ENCODE peak calls at places on chromosomes 2 and 18, in four cellular contexts. One of them, this sample, is unnamed.

GRCh38 chr2:181411105-181411849 is 45.9 kb upstream of the ITGA4 start:
- DNase-seq in K562: no peak
- DNase-seq in HepG2: no peak
- DNase-seq in HCT116: no peak
- DNase-seq in this sample: peak

GRCh38 chr2:144402282-144402681 is 117.6 kb downstream of the ZEB2 start:
- DNase-seq in HepG2: no peak
- DNase-seq in HCT116: no peak
- DNase-seq in K562: no peak
- DNase-seq in this sample: no peak

GRCh38 chr2:173165443-173166234 is 90.0 kb downstream of the MAP3K20 start:
- DNase-seq in HepG2: no peak
- DNase-seq in HCT116: no peak
- DNase-seq in K562: no peak
- DNase-seq in this sample: no peak

GRCh38 chr2:237126519-237126918 is 40.8 kb downstream of the COPS8 start:
- DNase-seq in K562: no peak
- DNase-seq in HepG2: no peak
- DNase-seq in HCT116: no peak
- DNase-seq in this sample: no peak

GRCh38 chr2:225602205-225602604 is 202.7 kb downstream of the NYAP2 start:
- DNase-seq in HepG2: no peak
- DNase-seq in HCT116: no peak
- DNase-seq in K562: peak
- DNase-seq in this sample: no peak

GRCh38 chr2:46010925-46011490 is 286.2 kb upstream of the EPAS1 start:
- DNase-seq in K562: peak
- DNase-seq in HCT116: peak
- DNase-seq in HepG2: peak
- DNase-seq in this sample: no peak

GRCh38 chr2:160491922-160492371 is 1.7 kb downstream of the RBMS1 start:
- DNase-seq in HepG2: peak
- DNase-seq in HCT116: no peak
- DNase-seq in K562: no peak
- DNase-seq in this sample: no peak

GRCh38 chr2:21772624-21773023 is 648.9 kb downstream of the TDRD15 start:
- DNase-seq in K562: no peak
- DNase-seq in HepG2: no peak
- DNase-seq in HCT116: no peak
- DNase-seq in this sample: no peak

GRCh38 chr2:85785027-85785822 is 31.4 kb downstream of the ATOH8 start:
- DNase-seq in HepG2: no peak
- DNase-seq in HCT116: no peak
- DNase-seq in K562: no peak
- DNase-seq in this sample: no peak

GRCh38 chr2:165911231-165911630 is 42.3 kb downstream of the TTC21B start:
- DNase-seq in HepG2: no peak
- DNase-seq in K562: no peak
- DNase-seq in HCT116: no peak
- DNase-seq in this sample: no peak

GRCh38 chr2:201950606-201951005 is 83.0 kb upstream of the FZD7 start:
- DNase-seq in HepG2: no peak
- DNase-seq in K562: no peak
- DNase-seq in HCT116: no peak
- DNase-seq in this sample: no peak

GRCh38 chr2:10202136-10202535 is 79.6 kb downstream of the RRM2 start:
- DNase-seq in HCT116: no peak
- DNase-seq in K562: no peak
- DNase-seq in HepG2: no peak
- DNase-seq in this sample: no peak

GRCh38 chr2:42878581-42878980 is 86.2 kb upstream of the HAAO start:
- DNase-seq in K562: no peak
- DNase-seq in HepG2: no peak
- DNase-seq in HCT116: no peak
- DNase-seq in this sample: no peak
- TF ChIP-seq FOSL1 in K562: no peak
- TF ChIP-seq FOSL1 in HepG2: no peak
- TF ChIP-seq FOSL1 in HCT116: no peak
- TF ChIP-seq FOSL1 in this sample: no peak

GRCh38 chr2:44944952-44945612 is 3.6 kb downstream of the SIX3 start:
- DNase-seq in HepG2: no peak
- DNase-seq in HCT116: no peak
- DNase-seq in K562: no peak
- DNase-seq in this sample: no peak

GRCh38 chr2:44945676-44946427 is 4.3 kb downstream of the SIX3 start:
- DNase-seq in K562: no peak
- DNase-seq in HepG2: no peak
- DNase-seq in HCT116: no peak
- DNase-seq in this sample: no peak

GRCh38 chr2:44943031-44943692 is 1.7 kb downstream of the SIX3 start:
- DNase-seq in HCT116: no peak
- DNase-seq in HepG2: no peak
- DNase-seq in K562: no peak
- DNase-seq in this sample: no peak

GRCh38 chr2:44943693-44944101 is 2.2 kb downstream of the SIX3 start:
- DNase-seq in HepG2: no peak
- DNase-seq in K562: no peak
- DNase-seq in HCT116: no peak
- DNase-seq in this sample: no peak

DNA sequence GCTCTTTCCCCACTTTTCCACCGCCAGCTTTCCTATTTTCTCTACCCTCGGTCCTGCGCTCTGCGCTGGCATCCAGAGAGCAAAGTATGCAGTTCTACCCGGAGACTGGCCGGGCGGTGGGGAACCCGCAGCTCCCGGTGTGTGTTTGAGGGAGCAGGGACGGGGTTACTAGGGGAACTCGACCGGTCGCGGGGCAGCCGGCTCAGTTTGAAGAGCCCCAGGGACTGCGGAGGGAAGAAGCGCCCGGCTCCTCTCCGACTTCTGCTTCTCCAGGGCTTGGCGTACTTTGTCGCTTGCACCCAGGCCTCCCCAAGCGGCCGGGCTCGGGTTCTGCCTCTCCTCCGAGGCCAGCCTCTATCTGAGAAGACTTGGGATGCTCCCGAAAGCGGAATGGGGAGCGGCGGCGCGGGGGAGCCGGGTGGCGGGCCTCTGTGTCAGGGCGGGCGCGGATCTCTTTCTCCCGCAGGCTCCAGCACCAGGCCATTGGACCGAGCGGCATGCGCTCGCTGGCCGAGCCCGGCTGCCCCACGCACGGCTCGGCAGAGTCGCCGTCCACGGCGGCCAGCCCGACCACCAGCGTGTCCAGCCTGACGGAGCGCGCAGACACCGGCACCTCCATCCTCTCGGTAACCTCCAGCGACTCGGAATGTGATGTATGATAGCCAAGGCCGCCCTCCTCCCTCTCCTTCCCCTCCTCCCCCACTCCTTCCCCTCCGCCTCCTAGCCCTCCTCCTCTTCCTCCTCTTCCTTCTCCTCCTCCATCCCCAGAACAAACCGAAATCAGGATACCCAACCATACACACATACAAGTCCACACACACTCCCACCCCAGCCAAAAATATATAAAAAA is 2.8 kb downstream of the SIX3 start:
- DNase-seq in HCT116: no peak
- DNase-seq in HepG2: no peak
- DNase-seq in K562: no peak
- DNase-seq in this sample: no peak
- TF ChIP-seq EZH2 in HCT116: no peak
- TF ChIP-seq EZH2 in HepG2: peak
- TF ChIP-seq EZH2 in K562: no peak
- TF ChIP-seq EZH2 in this sample: peak

GRCh38 chr2:217903859-217904613 is 98.8 kb downstream of the TNS1 start:
- DNase-seq in K562: no peak
- DNase-seq in HCT116: no peak
- DNase-seq in HepG2: peak
- DNase-seq in this sample: no peak

GRCh38 chr2:217901826-217902225 is 101.0 kb downstream of the TNS1 start:
- DNase-seq in HCT116: no peak
- DNase-seq in K562: no peak
- DNase-seq in HepG2: peak
- DNase-seq in this sample: no peak

GRCh38 chr2:217901400-217901799 is 101.4 kb downstream of the TNS1 start:
- DNase-seq in HepG2: no peak
- DNase-seq in HCT116: no peak
- DNase-seq in K562: no peak
- DNase-seq in this sample: no peak

GRCh38 chr2:217903142-217903858 is 99.5 kb downstream of the TNS1 start:
- DNase-seq in K562: no peak
- DNase-seq in HepG2: no peak
- DNase-seq in HCT116: no peak
- DNase-seq in this sample: no peak

GRCh38 chr2:217902281-217903141 is 100.3 kb downstream of the TNS1 start:
- DNase-seq in K562: peak
- DNase-seq in HepG2: peak
- DNase-seq in HCT116: no peak
- DNase-seq in this sample: no peak
- TF ChIP-seq FOSL1 in K562: peak
- TF ChIP-seq FOSL1 in HepG2: peak
- TF ChIP-seq FOSL1 in HCT116: no peak
- TF ChIP-seq FOSL1 in this sample: no peak

GRCh38 chr2:50490991-50491390 is 540.9 kb downstream of the NRXN1 start:
- DNase-seq in K562: no peak
- DNase-seq in HCT116: no peak
- DNase-seq in HepG2: no peak
- DNase-seq in this sample: no peak

GRCh38 chr2:50492452-50492851 is 539.5 kb downstream of the NRXN1 start:
- DNase-seq in K562: peak
- DNase-seq in HCT116: peak
- DNase-seq in HepG2: peak
- DNase-seq in this sample: peak

DNA sequence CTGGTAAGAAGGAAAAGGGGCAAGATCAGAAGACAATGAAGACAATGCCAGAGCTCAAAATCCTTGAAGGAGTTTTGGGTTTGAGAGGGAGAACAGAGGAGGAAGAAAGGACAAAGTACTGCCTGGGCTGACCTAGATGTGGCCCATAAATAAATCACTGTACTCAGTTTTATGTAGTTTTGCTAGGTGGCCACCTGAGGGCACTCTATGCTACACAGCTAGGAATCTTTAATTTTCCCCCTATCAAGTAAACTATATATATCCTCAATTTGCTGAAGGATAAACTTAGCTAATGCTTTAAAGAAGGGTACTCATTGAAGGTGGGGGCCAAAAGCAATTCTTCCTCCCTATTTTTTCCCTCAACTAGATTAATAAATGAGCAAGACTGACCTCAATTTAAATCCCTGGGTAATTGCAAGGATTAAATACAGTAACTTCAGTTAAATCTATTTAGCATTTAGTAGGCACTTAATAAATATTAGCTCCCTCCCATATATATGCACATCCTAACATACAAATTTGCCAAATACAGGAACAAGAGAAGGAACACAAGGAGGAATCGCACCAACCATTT is 540.3 kb downstream of the NRXN1 start:
- DNase-seq in HCT116: peak
- DNase-seq in K562: peak
- DNase-seq in HepG2: peak
- DNase-seq in this sample: no peak
- TF ChIP-seq EZH2 in HCT116: no peak
- TF ChIP-seq EZH2 in K562: no peak
- TF ChIP-seq EZH2 in HepG2: no peak
- TF ChIP-seq EZH2 in this sample: no peak

DNA sequence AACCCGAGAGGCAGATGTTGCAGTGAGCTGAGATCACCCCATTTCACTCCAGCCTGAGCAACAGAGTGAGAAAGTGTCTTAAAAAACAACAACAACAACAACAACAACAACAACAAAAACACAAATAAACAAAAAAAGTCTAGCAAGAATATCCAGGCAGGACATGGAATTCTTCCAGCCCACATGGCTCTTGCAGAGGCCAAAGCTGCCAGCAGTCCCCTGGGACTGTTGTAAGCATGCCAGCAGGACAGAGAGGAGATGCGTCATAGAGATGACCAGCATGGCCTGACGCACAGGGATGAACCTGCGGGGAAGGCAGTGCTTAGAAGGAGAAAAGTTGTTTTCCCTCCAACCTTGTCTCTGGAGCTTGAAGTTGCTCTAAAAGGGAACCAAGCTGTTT is 182.3 kb upstream of the PGAP1 start:
- DNase-seq in K562: no peak
- DNase-seq in HCT116: no peak
- DNase-seq in HepG2: no peak
- DNase-seq in this sample: no peak
- TF ChIP-seq FOSL1 in K562: no peak
- TF ChIP-seq FOSL1 in HCT116: no peak
- TF ChIP-seq FOSL1 in HepG2: no peak
- TF ChIP-seq FOSL1 in this sample: no peak

GRCh38 chr2:232485333-232485756 is 2.3 kb downstream of the ECEL1 start:
- DNase-seq in HCT116: no peak
- DNase-seq in HepG2: no peak
- DNase-seq in K562: no peak
- DNase-seq in this sample: no peak
- TF ChIP-seq EZH2 in HCT116: no peak
- TF ChIP-seq EZH2 in HepG2: no peak
- TF ChIP-seq EZH2 in K562: no peak
- TF ChIP-seq EZH2 in this sample: no peak

GRCh38 chr2:2183135-2183534 is 147.9 kb downstream of the MYT1L start:
- DNase-seq in HepG2: no peak
- DNase-seq in HCT116: no peak
- DNase-seq in K562: no peak
- DNase-seq in this sample: no peak
- TF ChIP-seq FOSL1 in HepG2: no peak
- TF ChIP-seq FOSL1 in HCT116: no peak
- TF ChIP-seq FOSL1 in K562: no peak
- TF ChIP-seq FOSL1 in this sample: no peak

GRCh38 chr18:33647365-33647764 is 69.3 kb downstream of the ASXL3 start:
- DNase-seq in HCT116: no peak
- DNase-seq in HepG2: no peak
- DNase-seq in K562: no peak
- DNase-seq in this sample: no peak
- TF ChIP-seq EZH2 in HCT116: no peak
- TF ChIP-seq EZH2 in HepG2: no peak
- TF ChIP-seq EZH2 in K562: no peak
- TF ChIP-seq EZH2 in this sample: no peak

This sample was measured in H1.